ENCODE peak calls at places on chromosome 22, in nine cellular contexts. Z, A, C, N, M, U, V, O and I are unnamed samples. For H3K9me3 and H3K4me1, the result is how much of the 10 kb centered on the place peaks cover.

GRCh38 chr22:42596376-42596775 is 18.3 kb downstream of the POLDIP3 start:
- DNase-seq in Z (no peak), A (peak), C (no peak), N (no peak), M (no peak), U (no peak), V (no peak), O (no peak), I (no peak)

GRCh38 chr22:42688241-42688913 is 32.3 kb downstream of the A4GALT start:
- DNase-seq in Z (peak), A (peak), C (peak), N (peak), M (peak), U (peak), V (no peak), O (no peak), I (no peak)

GRCh38 chr22:25448435-25449051 is 115.9 kb upstream of the GRK3 start:
- DNase-seq in Z (no peak), A (no peak), C (no peak), N (no peak), M (peak), U (peak), V (no peak), O (no peak), I (peak)

GRCh38 chr22:38824587-38824986 is 19.2 kb downstream of the NPTXR start:
- DNase-seq in Z (peak), A (peak), C (peak), N (no peak), M (peak), U (peak), V (no peak), O (peak), I (peak)

GRCh38 chr22:17007257-17007656 is 765 bp downstream of the GAB4 start:
- DNase-seq in Z (no peak), A (no peak), C (no peak), N (no peak), M (no peak), U (no peak), V (no peak), O (no peak), I (no peak)

GRCh38 chr22:24200616-24201212 is 19.4 kb downstream of the SUSD2 start:
- DNase-seq in Z (no peak), A (no peak), C (no peak), N (no peak), M (peak), U (peak), V (no peak), O (no peak), I (no peak)

GRCh38 chr22:19965771-19966709 is 24.4 kb upstream of the TXNRD2 start:
- DNase-seq in Z (no peak), A (no peak), C (peak), N (no peak), M (peak), U (no peak), V (no peak), O (peak), I (no peak)

GRCh38 chr22:17093081-17093480 is 8.3 kb downstream of the IL17RA start:
- DNase-seq in Z (no peak), A (no peak), C (no peak), N (no peak), M (no peak), U (no peak), V (no peak), O (no peak), I (no peak)

GRCh38 chr22:17234144-17234623 is 14.9 kb upstream of the ADA2 start:
- DNase-seq in Z (peak), A (no peak), C (peak), N (no peak), M (peak), U (no peak), V (no peak), O (no peak), I (no peak)

GRCh38 chr22:19208287-19208847 is 29.8 kb upstream of the SLC25A1 start:
- DNase-seq in Z (no peak), A (no peak), C (no peak), N (no peak), M (no peak), U (no peak), V (no peak), O (no peak), I (no peak)

GRCh38 chr22:37519268-37520195 is at the start of gene CARD10:
- DNase-seq in Z (peak), A (peak), C (no peak), N (no peak), M (peak), U (no peak), V (no peak), O (no peak), I (no peak)

GRCh38 chr22:33271390-33272161 is 213.4 kb upstream of the SYN3 start:
- DNase-seq in Z (no peak), A (peak), C (no peak), N (peak), M (peak), U (peak), V (no peak), O (no peak), I (no peak)

GRCh38 chr22:41417622-41418390 is 28.8 kb downstream of the TOB2 start:
- DNase-seq in Z (no peak), A (peak), C (no peak), N (peak), M (peak), U (no peak), V (no peak), O (no peak), I (no peak)

GRCh38 chr22:31093090-31093850 is 12.2 kb downstream of the SMTN start:
- DNase-seq in Z (no peak), A (peak), C (peak), N (no peak), M (no peak), U (no peak), V (no peak), O (no peak), I (no peak)

GRCh38 chr22:20239951-20240773 is 28.0 kb downstream of the RTN4R start:
- DNase-seq in Z (peak), A (peak), C (no peak), N (no peak), M (no peak), U (no peak), V (no peak), O (no peak), I (no peak)

GRCh38 chr22:30265851-30266444 is 703 bp downstream of the OSM start:
- DNase-seq in Z (no peak), A (no peak), C (no peak), N (peak), M (peak), U (no peak), V (peak), O (peak), I (peak)

GRCh38 chr22:42364641-42365336 is 67.4 kb downstream of the NFAM1 start:
- DNase-seq in Z (no peak), A (no peak), C (no peak), N (no peak), M (peak), U (peak), V (no peak), O (no peak), I (no peak)

GRCh38 chr22:38235240-38235850 is 33.6 kb downstream of the MAFF start:
- DNase-seq in Z (no peak), A (no peak), C (no peak), N (no peak), M (peak), U (no peak), V (no peak), O (no peak), I (no peak)

GRCh38 chr22:19368876-19369275 is 62.7 kb downstream of the HIRA start:
- DNase-seq in Z (no peak), A (no peak), C (no peak), N (no peak), M (no peak), U (no peak), V (no peak), O (no peak), I (no peak)

GRCh38 chr22:17717708-17718107 is 56.6 kb downstream of the BID start:
- DNase-seq in Z (no peak), A (no peak), C (no peak), N (no peak), M (peak), U (peak), V (no peak), O (no peak), I (no peak)

GRCh38 chr22:41092023-41092817 is at the start of gene EP300:
- DNase-seq in Z (peak), A (peak), C (peak), N (peak), M (peak), U (peak), V (peak), O (peak), I (peak)

GRCh38 chr22:37807410-37808293 is at the start of gene GCAT:
- DNase-seq in Z (peak), A (peak), C (peak), N (peak), M (peak), U (peak), V (peak), O (peak), I (peak)

GRCh38 chr22:17928391-17928790 is 96.0 kb downstream of the MICAL3 start:
- DNase-seq in Z (no peak), A (no peak), C (no peak), N (no peak), M (no peak), U (no peak), V (no peak), O (no peak), I (no peak)

GRCh38 chr22:29344137-29344536 is 28.6 kb upstream of the RASL10A start:
- DNase-seq in Z (no peak), A (peak), C (no peak), N (peak), M (peak), U (peak), V (no peak), O (no peak), I (no peak)

GRCh38 chr22:39643311-39644083 is 72.9 kb downstream of the CACNA1I start:
- DNase-seq in Z (no peak), A (no peak), C (no peak), N (no peak), M (peak), U (peak), V (no peak), O (no peak), I (no peak)

GRCh38 chr22:17924735-17925727 is 99.3 kb downstream of the MICAL3 start:
- DNase-seq in Z (no peak), A (peak), C (no peak), N (no peak), M (no peak), U (no peak), V (no peak), O (no peak), I (no peak)

GRCh38 chr22:40046126-40046525 is 51.4 kb downstream of the FAM83F start:
- DNase-seq in Z (no peak), A (no peak), C (no peak), N (no peak), M (no peak), U (no peak), V (no peak), O (no peak), I (peak)

GRCh38 chr22:21726650-21727049 is 8.9 kb downstream of the YPEL1 start:
- DNase-seq in Z (no peak), A (no peak), C (peak), N (no peak), M (no peak), U (no peak), V (no peak), O (peak), I (no peak)

GRCh38 chr22:42966389-42966998 is 48.5 kb downstream of the PACSIN2 start:
- DNase-seq in Z (no peak), A (no peak), C (no peak), N (no peak), M (peak), U (no peak), V (no peak), O (no peak), I (no peak)

GRCh38 chr22:24325105-24325757 is 54.6 kb downstream of the SPECC1L start:
- DNase-seq in Z (no peak), A (no peak), C (no peak), N (no peak), M (peak), U (peak), V (no peak), O (peak), I (peak)

GRCh38 chr22:42294034-42294985 is 23.9 kb upstream of the TCF20 start:
- DNase-seq in Z (peak), A (peak), C (peak), N (no peak), M (peak), U (peak), V (no peak), O (peak), I (peak)

GRCh38 chr22:47299211-47299878 is 536.9 kb downstream of the TBC1D22A start:
- DNase-seq in Z (no peak), A (no peak), C (no peak), N (no peak), M (no peak), U (no peak), V (no peak), O (no peak), I (no peak)

GRCh38 chr22:47297261-47298016 is 535.0 kb downstream of the TBC1D22A start:
- DNase-seq in Z (no peak), A (no peak), C (no peak), N (no peak), M (no peak), U (no peak), V (no peak), O (no peak), I (no peak)

GRCh38 chr22:47299879-47300697 is 537.6 kb downstream of the TBC1D22A start:
- DNase-seq in Z (no peak), A (no peak), C (no peak), N (no peak), M (no peak), U (no peak), V (no peak), O (no peak), I (no peak)

GRCh38 chr22:47296405-47297260 is 534.2 kb downstream of the TBC1D22A start:
- DNase-seq in Z (no peak), A (no peak), C (no peak), N (no peak), M (peak), U (no peak), V (no peak), O (no peak), I (no peak)

DNA sequence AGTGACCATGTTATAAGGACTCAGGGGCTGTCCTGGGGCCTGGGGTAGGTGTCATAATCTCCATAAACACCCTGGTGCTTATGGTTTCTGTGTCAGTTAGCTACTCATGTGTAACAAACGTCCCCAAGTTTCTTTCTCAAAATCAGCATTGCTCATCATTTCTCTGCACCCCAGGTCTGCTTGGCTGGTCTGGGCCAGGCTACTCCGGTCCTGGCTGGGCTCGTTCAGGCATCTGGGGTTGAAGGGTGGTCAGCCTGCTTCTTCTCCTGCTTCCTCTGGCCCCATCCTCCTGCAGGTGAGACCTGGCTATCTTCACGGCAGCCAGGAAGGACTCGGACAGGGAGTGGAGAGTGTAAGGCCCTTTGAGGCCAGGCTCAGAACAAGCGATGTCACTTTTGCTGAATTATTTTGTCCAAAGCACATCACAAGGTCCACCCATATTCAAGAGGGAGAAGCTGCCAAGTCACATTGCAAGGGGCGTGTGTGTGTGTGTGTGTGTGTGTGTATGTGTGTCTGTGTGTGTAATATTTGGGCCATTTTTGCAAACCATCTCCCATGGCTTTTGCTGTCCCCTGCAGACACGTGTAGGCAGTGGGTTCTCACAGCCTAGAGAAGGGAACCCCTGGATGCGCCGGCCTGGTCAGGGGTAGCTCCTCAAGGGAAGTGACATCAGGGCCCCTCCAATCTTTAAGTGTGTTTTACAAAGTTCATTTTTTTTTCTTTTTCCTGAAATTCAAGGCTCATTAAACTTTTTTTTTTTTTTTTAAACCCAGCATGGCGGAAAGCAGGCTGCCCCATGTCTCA is 535.8 kb downstream of the TBC1D22A start:
- DNase-seq in Z (no peak), A (no peak), C (no peak), N (no peak), M (no peak), U (no peak), V (no peak), O (no peak), I (no peak)
- H3K9me3 ChIP-seq in Z (under half), A (under half), C (half or more), N (under half), M (under half), U (under half), V (under half), O (under half), I (under half)

GRCh38 chr22:46065733-46066454 is 84.4 kb upstream of the PPARA start:
- DNase-seq in Z (no peak), A (no peak), C (no peak), N (no peak), M (peak), U (no peak), V (no peak), O (no peak), I (no peak)
- H3K4me1 ChIP-seq in Z (under half), A (under half), C (under half), N (under half), M (half or more), U (under half), V (under half), O (under half), I (under half)

GRCh38 chr22:49551446-49551845 is 276.2 kb downstream of the BRD1 start:
- DNase-seq in Z (no peak), A (no peak), C (no peak), N (no peak), M (no peak), U (no peak), V (no peak), O (no peak), I (no peak)
- H3K9me3 ChIP-seq in Z (under half), A (under half), C (under half), N (under half), M (under half), U (half or more), V (under half), O (under half), I (under half)

GRCh38 chr22:27459955-27460354 is 341.6 kb downstream of the MN1 start:
- DNase-seq in Z (no peak), A (no peak), C (no peak), N (no peak), M (peak), U (no peak), V (no peak), O (no peak), I (no peak)
- H3K4me1 ChIP-seq in Z (under half), A (under half), C (under half), N (under half), M (half or more), U (under half), V (under half), O (under half), I (under half)

GRCh38 chr22:47205562-47205961 is 443.1 kb downstream of the TBC1D22A start:
- DNase-seq in Z (no peak), A (no peak), C (no peak), N (no peak), M (no peak), U (no peak), V (no peak), O (no peak), I (no peak)
- H3K9me3 ChIP-seq in Z (under half), A (under half), C (half or more), N (under half), M (under half), U (under half), V (under half), O (under half), I (under half)